ENCODE peak calls at places on chromosomes 7 and 10, in seven cellular contexts. Q, R, F, G, X, S and C are unnamed samples.

GRCh38 chr10:110822708-110823291 is 48.9 kb upstream of the PDCD4 start:
- DNase-seq in Q (peak; percentile 83), R (no peak), F (peak; percentile 60), G (no peak), X (no peak), S (peak; percentile 18), C (no peak)

GRCh38 chr10:26787362-26787761 is 73.4 kb downstream of the ABI1 start:
- DNase-seq in Q (no peak), R (no peak), F (no peak), G (no peak), X (no peak), S (no peak), C (no peak)

GRCh38 chr7:25887266-25887665 is 264.7 kb upstream of the NFE2L3 start:
- DNase-seq in Q (no peak), R (no peak), F (no peak), G (no peak), X (no peak), S (no peak), C (no peak)

GRCh38 chr7:139918488-139918887 is 89.4 kb downstream of the TBXAS1 start:
- DNase-seq in Q (no peak), R (no peak), F (no peak), G (no peak), X (no peak), S (peak; percentile 92), C (no peak)

GRCh38 chr7:123494193-123494796 is 40.1 kb downstream of the IQUB start:
- DNase-seq in Q (peak; percentile 53), R (peak; percentile 16), F (no peak), G (no peak), X (peak; percentile 43), S (peak; percentile 38), C (no peak)

GRCh38 chr7:98879198-98879988 is 1.1 kb downstream of the TRRAP start:
- DNase-seq in Q (peak; percentile 51), R (no peak), F (no peak), G (peak; percentile 66), X (no peak), S (peak; percentile 8), C (no peak)

GRCh38 chr7:17988858-17989257 is 38.8 kb downstream of the PRPS1L1 start:
- DNase-seq in Q (peak; percentile 44), R (no peak), F (no peak), G (no peak), X (no peak), S (no peak), C (no peak)

GRCh38 chr10:103884681-103885139 is 29.3 kb upstream of the SH3PXD2A start:
- DNase-seq in Q (peak; percentile 81), R (no peak), F (peak; percentile 38), G (no peak), X (peak; percentile 57), S (peak; percentile 76), C (no peak)

GRCh38 chr7:74092964-74093339 is 9.3 kb downstream of the LIMK1 start:
- DNase-seq in Q (peak; percentile 28), R (peak; percentile 42), F (no peak), G (peak; percentile 88), X (peak; percentile 15), S (no peak), C (no peak)

GRCh38 chr10:97713351-97713827 is at the start of gene MARVELD1:
- DNase-seq in Q (peak; percentile 92), R (peak; percentile 92), F (peak; percentile 30), G (peak; percentile 84), X (peak; percentile 84), S (peak; percentile 55), C (no peak)

GRCh38 chr10:59179027-59179426 is 2.6 kb downstream of the PHYHIPL start:
- DNase-seq in Q (no peak), R (no peak), F (no peak), G (no peak), X (no peak), S (no peak), C (no peak)

GRCh38 chr10:68877482-68877881 is 23.6 kb upstream of the DDX50 start:
- DNase-seq in Q (peak; percentile 34), R (no peak), F (no peak), G (no peak), X (no peak), S (no peak), C (no peak)

GRCh38 chr7:6026011-6026819 is 5.0 kb upstream of the ANKRD61 start:
- DNase-seq in Q (peak; percentile 83), R (peak; percentile 43), F (peak; percentile 14), G (peak; percentile 86), X (peak; percentile 29), S (peak; percentile 40), C (no peak)

GRCh38 chr7:110224643-110225042 is 866.3 kb upstream of the LRRN3 start:
- DNase-seq in Q (no peak), R (no peak), F (no peak), G (no peak), X (no peak), S (no peak), C (no peak)

GRCh38 chr10:109895095-109895818 is 28.1 kb downstream of the XPNPEP1 start:
- DNase-seq in Q (no peak), R (no peak), F (peak; percentile 82), G (no peak), X (peak; percentile 67), S (peak; percentile 81), C (no peak)

GRCh38 chr7:100580466-100581283 is 5.3 kb downstream of the LRCH4 start:
- DNase-seq in Q (no peak), R (no peak), F (no peak), G (peak; percentile 62), X (no peak), S (no peak), C (no peak)

GRCh38 chr10:116742367-116743265 is at the start of gene HSPA12A:
- DNase-seq in Q (peak; percentile 73), R (peak; percentile 76), F (peak; percentile 55), G (peak; percentile 89), X (peak; percentile 69), S (peak; percentile 89), C (no peak)
- H3K4me3 ChIP-seq in Q (peak within 1 kb of the TSS; percentile 78), R (peak within 1 kb of the TSS; percentile 95), F (peak within 1 kb of the TSS; percentile 85), G (peak within 1 kb of the TSS; percentile 70), X (peak within 1 kb of the TSS; percentile 35), S (peak within 1 kb of the TSS; percentile 67), C (peak within 1 kb of the TSS; percentile 95)

GRCh38 chr7:192035-192649 is at the start of gene FAM20C:
- DNase-seq in Q (peak; percentile 66), R (peak; percentile 77), F (peak; percentile 81), G (peak; percentile 95), X (peak; percentile 94), S (peak; percentile 91), C (peak; percentile 42)
- H3K4me3 ChIP-seq in Q (peak within 1 kb of the TSS; percentile 84), R (peak within 1 kb of the TSS; percentile 81), F (peak within 1 kb of the TSS; percentile 89), G (peak within 1 kb of the TSS; percentile 73), X (peak within 1 kb of the TSS; percentile 98), S (peak within 1 kb of the TSS; percentile 41), C (peak within 1 kb of the TSS; percentile 59)

GRCh38 chr7:157863176-157863575 is 526.4 kb downstream of the DNAJB6 start:
- DNase-seq in Q (no peak), R (no peak), F (no peak), G (no peak), X (no peak), S (no peak), C (no peak)

GRCh38 chr7:157859915-157860314 is 523.1 kb downstream of the DNAJB6 start:
- DNase-seq in Q (no peak), R (no peak), F (no peak), G (no peak), X (no peak), S (no peak), C (no peak)

GRCh38 chr7:157861551-157861950 is 524.7 kb downstream of the DNAJB6 start:
- DNase-seq in Q (no peak), R (no peak), F (no peak), G (no peak), X (no peak), S (no peak), C (no peak)

GRCh38 chr7:157862731-157863130 is 525.9 kb downstream of the DNAJB6 start:
- DNase-seq in Q (no peak), R (no peak), F (no peak), G (no peak), X (no peak), S (no peak), C (no peak)

DNA sequence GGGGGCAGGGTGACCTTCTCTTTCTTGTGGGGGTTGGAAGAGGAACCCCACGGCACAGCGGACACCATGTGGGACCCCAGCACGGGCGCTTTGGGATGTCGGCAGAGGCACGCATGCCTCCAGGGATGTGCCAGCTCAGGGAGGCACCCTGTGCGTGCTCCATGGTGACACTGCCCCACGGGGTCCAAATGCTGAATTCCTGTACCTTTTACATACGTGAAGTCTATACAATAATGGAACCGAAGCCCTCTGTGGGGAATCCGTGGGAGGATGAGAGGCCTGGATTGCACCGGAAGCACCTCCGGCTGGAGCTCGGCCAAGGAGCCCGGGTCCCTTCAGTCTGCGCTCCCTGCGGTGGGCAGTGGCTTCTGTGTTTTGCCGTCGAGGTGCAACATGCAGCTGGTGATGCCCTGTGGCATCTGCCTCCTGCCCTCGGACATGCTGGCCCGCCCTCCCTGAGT is 524.3 kb downstream of the DNAJB6 start:
- DNase-seq in Q (no peak), R (no peak), F (no peak), G (no peak), X (no peak), S (no peak), C (no peak)
- H3K4me3 ChIP-seq in Q (no peak overlapping the region), R (no peak overlapping the region), F (no peak overlapping the region), G (no peak overlapping the region), X (no peak overlapping the region), S (no peak overlapping the region), C (no peak overlapping the region)

GRCh38 chr7:274262-274661 is 15.7 kb upstream of the FOXL3 start:
- DNase-seq in Q (no peak), R (no peak), F (no peak), G (no peak), X (no peak), S (no peak), C (no peak)

GRCh38 chr7:277228-277627 is 12.7 kb upstream of the FOXL3 start:
- DNase-seq in Q (no peak), R (no peak), F (no peak), G (no peak), X (no peak), S (no peak), C (no peak)

GRCh38 chr7:278081-278480 is 11.9 kb upstream of the FOXL3 start:
- DNase-seq in Q (no peak), R (no peak), F (no peak), G (no peak), X (no peak), S (no peak), C (no peak)

GRCh38 chr7:273327-273726 is 16.6 kb upstream of the FOXL3 start:
- DNase-seq in Q (no peak), R (no peak), F (no peak), G (no peak), X (no peak), S (no peak), C (no peak)

GRCh38 chr7:276230-276835 is 13.6 kb upstream of the FOXL3 start:
- DNase-seq in Q (no peak), R (no peak), F (no peak), G (no peak), X (no peak), S (no peak), C (no peak)
- H3K4me3 ChIP-seq in Q (no peak overlapping the region), R (no peak overlapping the region), F (no peak overlapping the region), G (no peak overlapping the region), X (no peak overlapping the region), S (no peak overlapping the region), C (no peak overlapping the region)